ENCODE peak calls at places on chromosomes 3 and 15, in five cellular contexts. One of them, this sample, is unnamed.
A peak's percentile ranks its signal among the peaks of the same experiment; 100 is the strongest.

GRCh38 chr3:108477511-108478147 is 32.8 kb downstream of the MYH15 start:
- DNase-seq in uterus: peak; percentile 22
- DNase-seq in IMR-90: peak; percentile 72
- DNase-seq in activated CD4-positive, alpha-beta T cell treated with anti-CD3 and anti-CD28 coated beads, Interleukin-2, amount 10 ng/mL, durations not matched to agents 7 days and 5 days: peak; percentile 70
- DNase-seq in activated T-helper 1 cell treated with Interleukin-2 at 50 U/mL for 16 hours: peak; percentile 7
- DNase-seq in this sample: peak; percentile 79

GRCh38 chr3:194176274-194176991 is 40.5 kb downstream of the HES1 start:
- DNase-seq in uterus: no peak
- DNase-seq in IMR-90: no peak
- DNase-seq in activated CD4-positive, alpha-beta T cell treated with anti-CD3 and anti-CD28 coated beads, Interleukin-2, amount 10 ng/mL, durations not matched to agents 7 days and 5 days: no peak
- DNase-seq in activated T-helper 1 cell treated with Interleukin-2 at 50 U/mL for 16 hours: no peak
- DNase-seq in this sample: no peak

GRCh38 chr15:82963356-82964341 is 11.1 kb upstream of the HOMER2 start:
- DNase-seq in uterus: no peak
- DNase-seq in IMR-90: no peak
- DNase-seq in activated CD4-positive, alpha-beta T cell treated with anti-CD3 and anti-CD28 coated beads, Interleukin-2, amount 10 ng/mL, durations not matched to agents 7 days and 5 days: no peak
- DNase-seq in activated T-helper 1 cell treated with Interleukin-2 at 50 U/mL for 16 hours: no peak
- DNase-seq in this sample: peak; percentile 35

GRCh38 chr3:46405301-46406079 is 1.4 kb downstream of the CCR5AS start:
- DNase-seq in uterus: no peak
- DNase-seq in IMR-90: peak; percentile 12
- DNase-seq in activated CD4-positive, alpha-beta T cell treated with anti-CD3 and anti-CD28 coated beads, Interleukin-2, amount 10 ng/mL, durations not matched to agents 7 days and 5 days: no peak
- DNase-seq in activated T-helper 1 cell treated with Interleukin-2 at 50 U/mL for 16 hours: no peak
- DNase-seq in this sample: no peak

GRCh38 chr3:48222616-48223513 is at the start of gene CAMP:
- DNase-seq in uterus: no peak
- DNase-seq in IMR-90: peak; percentile 30
- DNase-seq in activated CD4-positive, alpha-beta T cell treated with anti-CD3 and anti-CD28 coated beads, Interleukin-2, amount 10 ng/mL, durations not matched to agents 7 days and 5 days: no peak
- DNase-seq in activated T-helper 1 cell treated with Interleukin-2 at 50 U/mL for 16 hours: no peak
- DNase-seq in this sample: peak; percentile 44

GRCh38 chr15:65981837-65982696 is 112.8 kb downstream of the RAB11A start:
- DNase-seq in uterus: no peak
- DNase-seq in IMR-90: no peak
- DNase-seq in activated CD4-positive, alpha-beta T cell treated with anti-CD3 and anti-CD28 coated beads, Interleukin-2, amount 10 ng/mL, durations not matched to agents 7 days and 5 days: peak; percentile 64
- DNase-seq in activated T-helper 1 cell treated with Interleukin-2 at 50 U/mL for 16 hours: peak; percentile 41
- DNase-seq in this sample: no peak

GRCh38 chr3:53820756-53821580 is 25.3 kb downstream of the CHDH start:
- DNase-seq in uterus: no peak
- DNase-seq in IMR-90: no peak
- DNase-seq in activated CD4-positive, alpha-beta T cell treated with anti-CD3 and anti-CD28 coated beads, Interleukin-2, amount 10 ng/mL, durations not matched to agents 7 days and 5 days: no peak
- DNase-seq in activated T-helper 1 cell treated with Interleukin-2 at 50 U/mL for 16 hours: no peak
- DNase-seq in this sample: no peak

GRCh38 chr3:34024447-34025240 is 226.2 kb downstream of the PDCD6IP start:
- DNase-seq in uterus: no peak
- DNase-seq in IMR-90: no peak
- DNase-seq in activated CD4-positive, alpha-beta T cell treated with anti-CD3 and anti-CD28 coated beads, Interleukin-2, amount 10 ng/mL, durations not matched to agents 7 days and 5 days: no peak
- DNase-seq in activated T-helper 1 cell treated with Interleukin-2 at 50 U/mL for 16 hours: no peak
- DNase-seq in this sample: peak; percentile 49

GRCh38 chr3:30292192-30292893 is 314.1 kb upstream of the TGFBR2 start:
- DNase-seq in uterus: no peak
- DNase-seq in IMR-90: peak; percentile 51
- DNase-seq in activated CD4-positive, alpha-beta T cell treated with anti-CD3 and anti-CD28 coated beads, Interleukin-2, amount 10 ng/mL, durations not matched to agents 7 days and 5 days: no peak
- DNase-seq in activated T-helper 1 cell treated with Interleukin-2 at 50 U/mL for 16 hours: no peak
- DNase-seq in this sample: peak; percentile 73

GRCh38 chr3:136819784-136820640 is 1.1 kb downstream of the SLC35G2 start:
- DNase-seq in uterus: peak; percentile 35
- DNase-seq in IMR-90: peak; percentile 69
- DNase-seq in activated CD4-positive, alpha-beta T cell treated with anti-CD3 and anti-CD28 coated beads, Interleukin-2, amount 10 ng/mL, durations not matched to agents 7 days and 5 days: peak; percentile 31
- DNase-seq in activated T-helper 1 cell treated with Interleukin-2 at 50 U/mL for 16 hours: peak; percentile 5
- DNase-seq in this sample: peak; percentile 66

GRCh38 chr15:67724679-67725365 is 100.5 kb upstream of the SKOR1 start:
- DNase-seq in uterus: no peak
- DNase-seq in IMR-90: no peak
- DNase-seq in activated CD4-positive, alpha-beta T cell treated with anti-CD3 and anti-CD28 coated beads, Interleukin-2, amount 10 ng/mL, durations not matched to agents 7 days and 5 days: no peak
- DNase-seq in activated T-helper 1 cell treated with Interleukin-2 at 50 U/mL for 16 hours: no peak
- DNase-seq in this sample: no peak

GRCh38 chr3:73037369-73037699 is 24.1 kb upstream of the EBLN2 start:
- DNase-seq in uterus: no peak
- DNase-seq in IMR-90: peak; percentile 41
- DNase-seq in activated CD4-positive, alpha-beta T cell treated with anti-CD3 and anti-CD28 coated beads, Interleukin-2, amount 10 ng/mL, durations not matched to agents 7 days and 5 days: no peak
- DNase-seq in activated T-helper 1 cell treated with Interleukin-2 at 50 U/mL for 16 hours: no peak
- DNase-seq in this sample: peak; percentile 39

GRCh38 chr3:61771976-61772375 is 210.6 kb downstream of the PTPRG start:
- DNase-seq in uterus: no peak
- DNase-seq in IMR-90: no peak
- DNase-seq in activated CD4-positive, alpha-beta T cell treated with anti-CD3 and anti-CD28 coated beads, Interleukin-2, amount 10 ng/mL, durations not matched to agents 7 days and 5 days: no peak
- DNase-seq in activated T-helper 1 cell treated with Interleukin-2 at 50 U/mL for 16 hours: no peak
- DNase-seq in this sample: peak; percentile 62

GRCh38 chr15:62880278-62880677 is 162.3 kb upstream of the TPM1 start:
- DNase-seq in uterus: no peak
- DNase-seq in IMR-90: peak; percentile 37
- DNase-seq in activated CD4-positive, alpha-beta T cell treated with anti-CD3 and anti-CD28 coated beads, Interleukin-2, amount 10 ng/mL, durations not matched to agents 7 days and 5 days: no peak
- DNase-seq in activated T-helper 1 cell treated with Interleukin-2 at 50 U/mL for 16 hours: no peak
- DNase-seq in this sample: peak; percentile 38

GRCh38 chr3:119588112-119588511 is 8.8 kb downstream of the ADPRH start:
- DNase-seq in uterus: no peak
- DNase-seq in IMR-90: no peak
- DNase-seq in activated CD4-positive, alpha-beta T cell treated with anti-CD3 and anti-CD28 coated beads, Interleukin-2, amount 10 ng/mL, durations not matched to agents 7 days and 5 days: no peak
- DNase-seq in activated T-helper 1 cell treated with Interleukin-2 at 50 U/mL for 16 hours: no peak
- DNase-seq in this sample: no peak

GRCh38 chr3:169390310-169390731 is 273.2 kb downstream of the MECOM start:
- DNase-seq in uterus: no peak
- DNase-seq in IMR-90: no peak
- DNase-seq in activated CD4-positive, alpha-beta T cell treated with anti-CD3 and anti-CD28 coated beads, Interleukin-2, amount 10 ng/mL, durations not matched to agents 7 days and 5 days: no peak
- DNase-seq in activated T-helper 1 cell treated with Interleukin-2 at 50 U/mL for 16 hours: no peak
- DNase-seq in this sample: no peak

GRCh38 chr3:163891771-163892170 is 1186.5 kb downstream of the SI start:
- DNase-seq in uterus: no peak
- DNase-seq in IMR-90: no peak
- DNase-seq in activated CD4-positive, alpha-beta T cell treated with anti-CD3 and anti-CD28 coated beads, Interleukin-2, amount 10 ng/mL, durations not matched to agents 7 days and 5 days: no peak
- DNase-seq in activated T-helper 1 cell treated with Interleukin-2 at 50 U/mL for 16 hours: no peak
- DNase-seq in this sample: no peak

GRCh38 chr3:111335512-111335911 is 206.5 kb upstream of the CD96 start:
- DNase-seq in uterus: no peak
- DNase-seq in IMR-90: no peak
- DNase-seq in activated CD4-positive, alpha-beta T cell treated with anti-CD3 and anti-CD28 coated beads, Interleukin-2, amount 10 ng/mL, durations not matched to agents 7 days and 5 days: no peak
- DNase-seq in activated T-helper 1 cell treated with Interleukin-2 at 50 U/mL for 16 hours: no peak
- DNase-seq in this sample: no peak

GRCh38 chr3:184399410-184399809 is 19.6 kb downstream of the CHRD start:
- DNase-seq in uterus: peak; percentile 61
- DNase-seq in IMR-90: peak; percentile 96
- DNase-seq in activated CD4-positive, alpha-beta T cell treated with anti-CD3 and anti-CD28 coated beads, Interleukin-2, amount 10 ng/mL, durations not matched to agents 7 days and 5 days: no peak
- DNase-seq in activated T-helper 1 cell treated with Interleukin-2 at 50 U/mL for 16 hours: no peak
- DNase-seq in this sample: peak; percentile 95

GRCh38 chr15:97747342-97747741 is 213.2 kb upstream of the ARRDC4 start:
- DNase-seq in uterus: no peak
- DNase-seq in IMR-90: no peak
- DNase-seq in activated CD4-positive, alpha-beta T cell treated with anti-CD3 and anti-CD28 coated beads, Interleukin-2, amount 10 ng/mL, durations not matched to agents 7 days and 5 days: no peak
- DNase-seq in activated T-helper 1 cell treated with Interleukin-2 at 50 U/mL for 16 hours: no peak
- DNase-seq in this sample: no peak

GRCh38 chr15:58229297-58229768 is 91.2 kb downstream of the AQP9 start:
- DNase-seq in uterus: no peak
- DNase-seq in IMR-90: peak; percentile 21
- DNase-seq in activated CD4-positive, alpha-beta T cell treated with anti-CD3 and anti-CD28 coated beads, Interleukin-2, amount 10 ng/mL, durations not matched to agents 7 days and 5 days: no peak
- DNase-seq in activated T-helper 1 cell treated with Interleukin-2 at 50 U/mL for 16 hours: no peak
- DNase-seq in this sample: peak; percentile 19

GRCh38 chr3:87350367-87351199 is 74.2 kb upstream of the POU1F1 start:
- DNase-seq in uterus: no peak
- DNase-seq in IMR-90: peak; percentile 47
- DNase-seq in activated CD4-positive, alpha-beta T cell treated with anti-CD3 and anti-CD28 coated beads, Interleukin-2, amount 10 ng/mL, durations not matched to agents 7 days and 5 days: peak; percentile 35
- DNase-seq in activated T-helper 1 cell treated with Interleukin-2 at 50 U/mL for 16 hours: no peak
- DNase-seq in this sample: peak; percentile 49

GRCh38 chr3:149371001-149371722 is 6.3 kb downstream of the TM4SF1 start:
- DNase-seq in uterus: no peak
- DNase-seq in IMR-90: peak; percentile 72
- DNase-seq in activated CD4-positive, alpha-beta T cell treated with anti-CD3 and anti-CD28 coated beads, Interleukin-2, amount 10 ng/mL, durations not matched to agents 7 days and 5 days: no peak
- DNase-seq in activated T-helper 1 cell treated with Interleukin-2 at 50 U/mL for 16 hours: no peak
- DNase-seq in this sample: peak; percentile 69

GRCh38 chr3:160180581-160181216 is 44.5 kb upstream of the C3orf80 start:
- DNase-seq in uterus: peak; percentile 46
- DNase-seq in IMR-90: no peak
- DNase-seq in activated CD4-positive, alpha-beta T cell treated with anti-CD3 and anti-CD28 coated beads, Interleukin-2, amount 10 ng/mL, durations not matched to agents 7 days and 5 days: no peak
- DNase-seq in activated T-helper 1 cell treated with Interleukin-2 at 50 U/mL for 16 hours: no peak
- DNase-seq in this sample: peak; percentile 60

GRCh38 chr3:81723732-81724313 is 37.6 kb downstream of the GBE1 start:
- DNase-seq in uterus: no peak
- DNase-seq in IMR-90: peak; percentile 59
- DNase-seq in activated CD4-positive, alpha-beta T cell treated with anti-CD3 and anti-CD28 coated beads, Interleukin-2, amount 10 ng/mL, durations not matched to agents 7 days and 5 days: no peak
- DNase-seq in activated T-helper 1 cell treated with Interleukin-2 at 50 U/mL for 16 hours: no peak
- DNase-seq in this sample: peak; percentile 43

GRCh38 chr3:42654331-42655201 is 1.1 kb downstream of the ZBTB47 start:
- DNase-seq in uterus: peak; percentile 69
- DNase-seq in IMR-90: peak; percentile 44
- DNase-seq in activated CD4-positive, alpha-beta T cell treated with anti-CD3 and anti-CD28 coated beads, Interleukin-2, amount 10 ng/mL, durations not matched to agents 7 days and 5 days: no peak
- DNase-seq in activated T-helper 1 cell treated with Interleukin-2 at 50 U/mL for 16 hours: no peak
- DNase-seq in this sample: peak; percentile 53

This sample was measured in fibroblast of mammary gland.